ENCODE peak calls at places on chromosome 2, in five cellular contexts. V is H9, T is neuronal stem cell, F is H1, E is trophoblast cell. N is an unnamed sample.

GRCh38 chr2:16209799-16210198 is 269.4 kb downstream of the MYCN start:
- DNase-seq in V (no peak), T (no peak), F (no peak), E (no peak), N (no peak)

GRCh38 chr2:17646096-17646554 is 105.6 kb downstream of the VSNL1 start:
- DNase-seq in V (no peak), T (peak; percentile 38), F (no peak), E (peak; percentile 71), N (peak; percentile 87)

GRCh38 chr2:70145851-70146739 is 44.7 kb downstream of the C2orf42 start:
- DNase-seq in V (no peak), T (no peak), F (no peak), E (no peak), N (no peak)

GRCh38 chr2:190405069-190405468 is 3.1 kb upstream of the MFSD6 start:
- DNase-seq in V (no peak), T (no peak), F (no peak), E (no peak), N (no peak)

GRCh38 chr2:49255325-49256023 is 101.2 kb upstream of the FSHR start:
- DNase-seq in V (no peak), T (no peak), F (no peak), E (no peak), N (no peak)

GRCh38 chr2:105371156-105371555 is 27.7 kb downstream of the FHL2 start:
- DNase-seq in V (no peak), T (no peak), F (no peak), E (peak; percentile 96), N (no peak)

GRCh38 chr2:66477125-66477842 is 42.4 kb downstream of the MEIS1 start:
- DNase-seq in V (no peak), T (no peak), F (no peak), E (no peak), N (peak; percentile 45)

GRCh38 chr2:189222440-189222839 is 42.9 kb upstream of the COL5A2 start:
- DNase-seq in V (no peak), T (no peak), F (no peak), E (no peak), N (peak; percentile 64)

GRCh38 chr2:69269330-69269729 is 117.7 kb downstream of the GFPT1 start:
- DNase-seq in V (no peak), T (no peak), F (no peak), E (no peak), N (no peak)

GRCh38 chr2:23460983-23461382 is 76.0 kb downstream of the KLHL29 start:
- DNase-seq in V (no peak), T (no peak), F (no peak), E (no peak), N (no peak)

GRCh38 chr2:238139141-238139840 is 823 bp downstream of the KLHL30 start:
- DNase-seq in V (peak; percentile 63), T (no peak), F (no peak), E (peak; percentile 60), N (no peak)

GRCh38 chr2:46073540-46074018 is 223.6 kb upstream of the EPAS1 start:
- DNase-seq in V (no peak), T (no peak), F (no peak), E (peak; percentile 90), N (peak; percentile 97)

GRCh38 chr2:24928036-24928435 is 8.0 kb upstream of the ADCY3 start:
- DNase-seq in V (no peak), T (no peak), F (no peak), E (no peak), N (no peak)

GRCh38 chr2:120769076-120769786 is 33.6 kb downstream of the GLI2 start:
- DNase-seq in V (no peak), T (no peak), F (no peak), E (no peak), N (no peak)

GRCh38 chr2:46309052-46309953 is 12.1 kb downstream of the EPAS1 start:
- DNase-seq in V (no peak), T (no peak), F (no peak), E (peak; percentile 87), N (peak; percentile 86)

GRCh38 chr2:105325389-105325963 is 4.1 kb downstream of the TGFBRAP1 start:
- DNase-seq in V (no peak), T (no peak), F (no peak), E (peak; percentile 48), N (peak; percentile 85)

GRCh38 chr2:236547725-236548124 is 21.9 kb upstream of the ACKR3 start:
- DNase-seq in V (no peak), T (no peak), F (no peak), E (no peak), N (no peak)

GRCh38 chr2:80059381-80059907 is 245.1 kb downstream of the LRRTM1 start:
- DNase-seq in V (no peak), T (no peak), F (no peak), E (no peak), N (no peak)

GRCh38 chr2:86015006-86015405 is 90.7 kb downstream of the POLR1A start:
- DNase-seq in V (no peak), T (no peak), F (no peak), E (no peak), N (no peak)

GRCh38 chr2:2647156-2647555 is 316.1 kb upstream of the MYT1L start:
- DNase-seq in V (peak; percentile 20), T (no peak), F (no peak), E (no peak), N (no peak)

GRCh38 chr2:56183643-56184499 is at the start of gene CCDC85A:
- DNase-seq in V (peak; percentile 88), T (peak; percentile 89), F (peak; percentile 36), E (peak; percentile 82), N (peak; percentile 81)

GRCh38 chr2:134401081-134401497 is 147.2 kb downstream of the MGAT5 start:
- DNase-seq in V (no peak), T (no peak), F (no peak), E (no peak), N (no peak)

GRCh38 chr2:45882707-45883106 is 231.2 kb downstream of the PRKCE start:
- DNase-seq in V (no peak), T (no peak), F (no peak), E (no peak), N (peak; percentile 62)

GRCh38 chr2:23505984-23506380 is 121.0 kb downstream of the KLHL29 start:
- DNase-seq in V (no peak), T (no peak), F (no peak), E (no peak), N (no peak)

GRCh38 chr2:88450186-88450585 is 2.3 kb downstream of the FOXI3 start:
- DNase-seq in V (no peak), T (no peak), F (no peak), E (peak; percentile 22), N (no peak)

GRCh38 chr2:176129013-176129796 is at the start of gene HOXD8:
- DNase-seq in V (peak; percentile 65), T (no peak), F (no peak), E (no peak), N (peak; percentile 57)

GRCh38 chr2:207911856-207912255 is 113.5 kb downstream of the PLEKHM3 start:
- DNase-seq in V (no peak), T (no peak), F (no peak), E (no peak), N (no peak)

GRCh38 chr2:11393711-11394236 is 49.3 kb upstream of the ROCK2 start:
- DNase-seq in V (no peak), T (no peak), F (no peak), E (no peak), N (no peak)

GRCh38 chr2:64698668-64699444 is 45.1 kb upstream of the SERTAD2 start:
- DNase-seq in V (no peak), T (no peak), F (no peak), E (no peak), N (peak; percentile 91)

GRCh38 chr2:86017901-86018896 is 87.5 kb downstream of the POLR1A start:
- DNase-seq in V (no peak), T (no peak), F (no peak), E (peak; percentile 46), N (no peak)

GRCh38 chr2:229153307-229153706 is 117.8 kb downstream of the PID1 start:
- DNase-seq in V (no peak), T (no peak), F (no peak), E (peak; percentile 36), N (no peak)

GRCh38 chr2:161972866-161973265 is 101.1 kb downstream of the DPP4 start:
- DNase-seq in V (no peak), T (no peak), F (no peak), E (no peak), N (no peak)

GRCh38 chr2:20612835-20613341 is 38.0 kb downstream of the HS1BP3 start:
- DNase-seq in V (no peak), T (no peak), F (no peak), E (no peak), N (no peak)

DNA sequence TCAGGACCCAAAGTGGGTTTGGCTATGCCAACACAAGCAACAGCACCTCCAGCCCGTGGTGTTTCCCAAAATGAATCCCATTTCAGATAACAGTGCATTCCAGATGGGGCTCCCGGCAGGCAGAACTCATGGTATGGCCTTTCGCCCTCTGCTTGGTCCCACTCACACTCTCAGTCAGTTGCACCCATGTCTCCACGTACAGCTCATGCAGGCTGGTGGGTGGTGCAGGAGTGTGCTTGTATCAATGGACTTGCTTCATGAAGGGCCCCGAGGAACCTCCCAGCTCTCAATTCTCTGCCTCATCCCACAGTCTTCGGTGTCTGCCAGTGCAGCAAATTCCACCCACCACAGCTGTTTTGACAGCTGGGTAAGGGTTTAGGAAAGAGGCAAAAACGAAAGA is 278.1 kb downstream of the DCDC2C start:
- DNase-seq in V (no peak), T (no peak), F (no peak), E (no peak), N (no peak)
- H2BK12ac ChIP-seq in V (no peak overlapping the region), T (no peak overlapping the region), F (no peak overlapping the region), E (no peak overlapping the region), N (no peak overlapping the region)

GRCh38 chr2:119218478-119219064 is 5.1 kb upstream of the STEAP3 start:
- DNase-seq in V (peak; percentile 77), T (no peak), F (no peak), E (no peak), N (peak; percentile 73)
- H2BK12ac ChIP-seq in V (no peak overlapping the region), T (peak overlapping the region; percentile 23), F (peak overlapping the region; percentile 97), E (no peak overlapping the region), N (peak overlapping the region; percentile 3)

GRCh38 chr2:170141865-170142264 is 36.1 kb upstream of the MYO3B start:
- DNase-seq in V (no peak), T (no peak), F (no peak), E (no peak), N (no peak)
- H2BK12ac ChIP-seq in V (no peak overlapping the region), T (no peak overlapping the region), F (no peak overlapping the region), E (no peak overlapping the region), N (no peak overlapping the region)

GRCh38 chr2:95306306-95306895 is 9.3 kb downstream of the KCNIP3 start:
- DNase-seq in V (no peak), T (no peak), F (no peak), E (no peak), N (no peak)

GRCh38 chr2:95305341-95306058 is 8.4 kb downstream of the KCNIP3 start:
- DNase-seq in V (no peak), T (no peak), F (no peak), E (no peak), N (no peak)

GRCh38 chr2:95308426-95308990 is 11.4 kb downstream of the KCNIP3 start:
- DNase-seq in V (no peak), T (no peak), F (no peak), E (no peak), N (no peak)

GRCh38 chr2:95307878-95308277 is 10.7 kb downstream of the KCNIP3 start:
- DNase-seq in V (no peak), T (no peak), F (no peak), E (no peak), N (no peak)

DNA sequence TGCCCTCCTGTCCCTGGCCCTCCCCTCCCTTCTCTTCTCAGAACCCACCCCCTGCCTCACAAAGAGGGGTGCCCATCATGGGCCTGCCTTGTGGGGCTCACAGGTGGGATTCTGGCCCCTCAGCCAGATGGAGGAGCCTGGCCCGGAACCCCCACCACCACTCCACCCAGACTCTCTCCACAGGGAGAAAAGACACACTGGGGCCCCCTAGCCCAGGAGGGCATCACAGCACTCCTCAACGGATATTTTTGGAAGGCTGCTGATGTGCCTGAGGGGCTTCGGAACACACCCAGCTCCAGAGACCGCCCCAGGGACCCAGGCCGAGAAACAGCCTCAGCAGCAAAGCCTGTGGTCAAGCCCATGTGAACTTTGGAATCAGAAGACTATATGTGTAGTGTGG is 9.9 kb downstream of the KCNIP3 start:
- DNase-seq in V (no peak), T (no peak), F (no peak), E (no peak), N (no peak)
- H2BK12ac ChIP-seq in V (no peak overlapping the region), T (no peak overlapping the region), F (no peak overlapping the region), E (no peak overlapping the region), N (no peak overlapping the region)

N was measured in mesenchymal stem cell.